ENCODE peak calls at places on chromosomes 4 and X, in ten cellular contexts. Q, Z, R, X, F, H, N, T, C and B are unnamed samples.

GRCh38 chr4:102687373-102687981 is 73.3 kb downstream of the MANBA start:
- DNase-seq in Q (no peak), Z (no peak), R (peak), X (no peak), F (no peak), H (no peak), N (no peak), T (no peak), C (no peak), B (no peak)

GRCh38 chr4:139734875-139735380 is 69.3 kb downstream of the MGST2 start:
- DNase-seq in Q (peak), Z (peak), R (no peak), X (peak), F (peak), H (no peak), N (peak), T (no peak), C (peak), B (peak)

GRCh38 chrX:115493015-115493414 is 68.0 kb upstream of the PLS3 start:
- DNase-seq in Q (no peak), Z (no peak), R (no peak), X (no peak), F (no peak), H (no peak), N (peak), T (no peak), C (no peak), B (no peak)

GRCh38 chr4:20305976-20306375 is 54.3 kb downstream of the SLIT2 start:
- DNase-seq in Q (peak), Z (no peak), R (no peak), X (no peak), F (no peak), H (no peak), N (no peak), T (no peak), C (no peak), B (no peak)

GRCh38 chrX:154714925-154715324 is 36.0 kb downstream of the GAB3 start:
- DNase-seq in Q (peak), Z (no peak), R (peak), X (no peak), F (no peak), H (peak), N (no peak), T (no peak), C (peak), B (peak)

GRCh38 chr4:151114986-151115385 is 15.6 kb downstream of the RPS3A start:
- DNase-seq in Q (no peak), Z (no peak), R (no peak), X (no peak), F (no peak), H (no peak), N (no peak), T (no peak), C (no peak), B (no peak)

GRCh38 chr4:7771056-7771455 is 168.6 kb downstream of the AFAP1 start:
- DNase-seq in Q (no peak), Z (no peak), R (no peak), X (peak), F (no peak), H (no peak), N (no peak), T (no peak), C (no peak), B (no peak)

GRCh38 chr4:55554453-55555030 is 7.8 kb upstream of the CLOCK start:
- DNase-seq in Q (peak), Z (no peak), R (peak), X (no peak), F (no peak), H (no peak), N (no peak), T (no peak), C (no peak), B (no peak)

GRCh38 chr4:879730-880079 is 52.4 kb downstream of the GAK start:
- DNase-seq in Q (no peak), Z (no peak), R (no peak), X (no peak), F (no peak), H (no peak), N (no peak), T (no peak), C (no peak), B (no peak)

GRCh38 chrX:71992711-71993110 is 82.1 kb downstream of the NHSL2 start:
- DNase-seq in Q (no peak), Z (no peak), R (no peak), X (no peak), F (no peak), H (no peak), N (no peak), T (no peak), C (no peak), B (no peak)

GRCh38 chr4:38982356-38983095 is 49.7 kb downstream of the TMEM156 start:
- DNase-seq in Q (no peak), Z (no peak), R (no peak), X (no peak), F (no peak), H (no peak), N (no peak), T (no peak), C (no peak), B (no peak)

GRCh38 chr4:111562811-111563210 is 582.4 kb upstream of the FAM241A start:
- DNase-seq in Q (no peak), Z (no peak), R (no peak), X (no peak), F (no peak), H (no peak), N (no peak), T (no peak), C (no peak), B (no peak)

GRCh38 chr4:6282247-6282646 is 12.6 kb downstream of the WFS1 start:
- DNase-seq in Q (peak), Z (no peak), R (no peak), X (no peak), F (no peak), H (no peak), N (no peak), T (no peak), C (no peak), B (no peak)

GRCh38 chrX:115413246-115413878 is 123.8 kb downstream of the LUZP4 start:
- DNase-seq in Q (no peak), Z (no peak), R (no peak), X (no peak), F (no peak), H (no peak), N (no peak), T (no peak), C (no peak), B (no peak)

GRCh38 chrX:55488559-55489314 is 911 bp downstream of the USP51 start:
- DNase-seq in Q (peak), Z (peak), R (peak), X (peak), F (peak), H (peak), N (peak), T (peak), C (peak), B (peak)

GRCh38 chrX:111083101-111083500 is 12.9 kb upstream of the PAK3 start:
- DNase-seq in Q (no peak), Z (no peak), R (no peak), X (no peak), F (no peak), H (no peak), N (no peak), T (no peak), C (no peak), B (no peak)

GRCh38 chr4:140675599-140676231 is 80.5 kb downstream of the TBC1D9 start:
- DNase-seq in Q (no peak), Z (no peak), R (no peak), X (no peak), F (no peak), H (no peak), N (no peak), T (no peak), C (no peak), B (no peak)

GRCh38 chr4:84905646-84906045 is 60.8 kb downstream of the WDFY3 start:
- DNase-seq in Q (no peak), Z (no peak), R (no peak), X (no peak), F (no peak), H (no peak), N (no peak), T (no peak), C (no peak), B (no peak)

DNA sequence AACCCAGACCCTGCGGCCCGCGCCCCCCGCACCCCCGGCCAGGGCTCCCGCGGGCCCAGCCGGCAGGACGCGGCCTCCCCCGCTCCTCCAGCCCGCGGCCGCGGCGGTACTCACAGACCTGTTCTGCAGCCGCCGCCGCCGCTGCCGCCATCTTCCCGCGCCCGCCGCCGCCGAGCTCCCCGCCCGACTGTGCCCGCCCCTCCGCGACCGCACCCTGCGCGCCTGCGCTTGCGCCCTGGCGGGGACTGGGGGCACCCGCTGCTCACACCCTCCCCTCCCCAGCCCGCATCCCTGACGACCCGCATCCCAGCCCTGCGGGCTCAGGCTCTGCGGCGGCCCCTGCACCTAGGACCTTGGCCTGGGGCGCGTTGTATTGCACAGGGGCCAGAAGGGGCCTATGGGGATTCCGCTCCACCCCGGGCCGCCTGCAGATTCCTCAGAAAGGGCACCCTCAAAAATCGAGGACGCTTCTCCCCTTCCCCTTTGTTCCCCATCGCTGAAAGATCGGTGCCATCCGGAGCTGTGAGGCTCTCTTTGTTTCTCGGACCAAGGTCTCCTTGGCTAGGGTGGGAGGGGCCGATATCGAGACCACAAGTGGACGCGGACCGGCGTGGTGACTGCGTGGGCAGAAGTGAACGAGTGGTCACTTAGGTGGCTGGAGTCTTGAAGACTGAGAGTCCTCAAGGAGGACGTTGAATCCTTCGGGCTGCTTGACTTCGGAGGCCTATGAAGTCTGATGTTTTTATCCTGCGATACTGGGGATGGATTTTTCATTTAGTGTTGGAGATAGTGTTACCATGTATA is at the start of gene SGCB:
- DNase-seq in Q (peak), Z (peak), R (peak), X (peak), F (peak), H (peak), N (peak), T (peak), C (peak), B (peak)
- TF ChIP-seq POLR2A in Q (no peak), Z (peak), R (peak), X (no peak), F (no peak), H (no peak), N (no peak), T (no peak), C (peak), B (no peak)

DNA sequence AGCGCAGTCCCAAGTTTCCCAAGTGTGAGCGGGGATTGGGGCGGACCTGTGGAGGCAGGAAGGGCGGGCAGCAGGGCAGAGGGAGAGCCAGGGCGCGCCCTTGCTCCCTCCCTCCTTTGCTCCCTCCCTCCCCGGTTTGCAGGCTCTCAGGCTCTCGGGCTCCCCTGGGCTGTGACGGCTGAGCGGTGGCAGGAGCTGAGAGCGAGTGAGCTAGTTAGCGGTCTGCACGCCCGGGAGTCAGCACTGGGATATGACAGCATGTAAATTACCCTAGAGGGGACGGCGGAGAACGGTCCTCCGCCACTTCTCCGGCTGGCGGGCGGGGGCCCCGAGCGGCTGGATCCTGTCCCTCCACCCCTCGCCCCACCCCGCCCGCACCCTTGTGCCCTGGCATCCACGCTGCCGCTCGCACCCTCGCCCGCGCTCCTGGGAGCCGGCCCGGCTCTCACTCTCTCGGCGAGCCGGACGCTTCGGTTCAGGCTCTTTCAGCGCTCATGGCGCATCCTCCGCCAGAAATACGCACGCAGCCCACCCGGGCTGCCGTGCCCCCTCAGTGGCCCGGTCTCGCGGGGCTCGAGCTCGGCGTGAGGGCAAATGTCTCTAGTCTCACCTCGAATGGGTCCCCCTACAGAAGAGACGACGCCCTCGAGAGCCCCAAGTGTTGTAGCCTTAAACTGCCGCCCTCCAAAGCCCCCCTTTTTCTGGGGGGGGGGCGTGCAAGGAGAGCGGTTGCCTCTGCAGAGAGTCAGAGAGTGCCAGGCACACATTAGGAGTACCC is at the start of gene TSC22D3:
- DNase-seq in Q (peak), Z (peak), R (peak), X (peak), F (peak), H (peak), N (peak), T (peak), C (peak), B (peak)
- TF ChIP-seq POLR2A in Q (no peak), Z (no peak), R (no peak), X (no peak), F (no peak), H (no peak), N (peak), T (no peak), C (peak), B (no peak)

GRCh38 chrX:15340867-15341266 is 5.5 kb upstream of the PIGA start:
- DNase-seq in Q (no peak), Z (no peak), R (no peak), X (no peak), F (no peak), H (no peak), N (no peak), T (no peak), C (no peak), B (no peak)

GRCh38 chrX:15334561-15334960 is 762 bp downstream of the PIGA start:
- DNase-seq in Q (no peak), Z (no peak), R (no peak), X (no peak), F (no peak), H (no peak), N (no peak), T (no peak), C (no peak), B (no peak)

GRCh38 chrX:15336023-15336413 is 695 bp upstream of the PIGA start:
- DNase-seq in Q (peak), Z (no peak), R (peak), X (no peak), F (no peak), H (peak), N (no peak), T (no peak), C (peak), B (peak)

GRCh38 chrX:15335135-15336022 is at the start of gene PIGA:
- DNase-seq in Q (peak), Z (peak), R (peak), X (peak), F (peak), H (peak), N (peak), T (peak), C (peak), B (peak)
- TF ChIP-seq POLR2A in Q (peak), Z (peak), R (peak), X (peak), F (peak), H (peak), N (peak), T (no peak), C (peak), B (no peak)

GRCh38 chr4:166994686-166995085 is 239.6 kb downstream of the SPOCK3 start:
- DNase-seq in Q (no peak), Z (no peak), R (no peak), X (no peak), F (no peak), H (no peak), N (no peak), T (no peak), C (no peak), B (no peak)

GRCh38 chr4:166989886-166990285 is 244.4 kb downstream of the SPOCK3 start:
- DNase-seq in Q (no peak), Z (no peak), R (no peak), X (no peak), F (no peak), H (no peak), N (no peak), T (no peak), C (no peak), B (no peak)

GRCh38 chr4:166996216-166996615 is 238.1 kb downstream of the SPOCK3 start:
- DNase-seq in Q (no peak), Z (no peak), R (no peak), X (no peak), F (no peak), H (no peak), N (no peak), T (no peak), C (no peak), B (no peak)

DNA sequence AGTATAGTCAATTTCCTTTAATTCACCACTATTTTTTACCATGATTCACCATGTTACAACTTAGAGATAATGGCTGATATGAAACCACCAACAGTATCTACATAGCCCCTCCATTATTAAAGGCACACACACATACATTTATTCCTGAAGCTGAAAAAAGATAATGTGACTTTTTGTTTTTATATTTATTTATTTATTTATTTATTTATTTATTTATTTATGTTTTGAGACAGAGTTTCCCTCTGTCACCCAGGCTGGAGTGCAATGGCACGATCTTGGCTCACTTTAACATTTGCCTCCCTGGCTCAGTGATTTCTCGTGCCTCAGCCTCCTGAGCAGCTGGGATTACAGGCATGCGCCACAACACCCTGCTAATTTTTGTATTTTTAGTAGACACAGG is 243.1 kb downstream of the SPOCK3 start:
- DNase-seq in Q (no peak), Z (no peak), R (no peak), X (no peak), F (no peak), H (no peak), N (no peak), T (no peak), C (no peak), B (no peak)
- TF ChIP-seq POLR2A in Q (no peak), Z (no peak), R (no peak), X (no peak), F (no peak), H (no peak), N (no peak), T (no peak), C (no peak), B (no peak)